ENCODE peak calls at places on chromosomes 13 and 19, in nine cellular contexts. One of them, this sample, is unnamed.

GRCh38 chr13:45362939-45363338 is 22.0 kb upstream of the TPT1 start:
- DNase-seq in tibial artery: no peak
- DNase-seq in astrocyte of the spinal cord: no peak
- DNase-seq in stromal cell of bone marrow: no peak
- DNase-seq in astrocyte: no peak
- DNase-seq in IMR-90: no peak
- DNase-seq in mammary epithelial cell: no peak
- DNase-seq in HAP-1: no peak
- DNase-seq in T-helper 2 cell: peak; percentile 39
- DNase-seq in this sample: no peak

GRCh38 chr19:45973564-45974338 is at the start of gene NOVA2:
- DNase-seq in stromal cell of bone marrow: no peak
- DNase-seq in tibial artery: no peak
- DNase-seq in mammary epithelial cell: peak; percentile 47
- DNase-seq in HAP-1: peak; percentile 61
- DNase-seq in astrocyte of the spinal cord: peak; percentile 60
- DNase-seq in IMR-90: peak; percentile 36
- DNase-seq in astrocyte: peak; percentile 64
- DNase-seq in T-helper 2 cell: peak; percentile 52
- DNase-seq in this sample: no peak

GRCh38 chr13:71339010-71339409 is 528.0 kb downstream of the DACH1 start:
- DNase-seq in astrocyte: no peak
- DNase-seq in HAP-1: no peak
- DNase-seq in astrocyte of the spinal cord: no peak
- DNase-seq in tibial artery: no peak
- DNase-seq in mammary epithelial cell: no peak
- DNase-seq in IMR-90: no peak
- DNase-seq in stromal cell of bone marrow: no peak
- DNase-seq in T-helper 2 cell: no peak
- DNase-seq in this sample: no peak

GRCh38 chr13:27620377-27621115 is at the start of gene LNX2:
- DNase-seq in stromal cell of bone marrow: peak; percentile 94
- DNase-seq in astrocyte of the spinal cord: peak; percentile 98
- DNase-seq in mammary epithelial cell: peak; percentile 97
- DNase-seq in astrocyte: peak; percentile 90
- DNase-seq in HAP-1: peak; percentile 93
- DNase-seq in T-helper 2 cell: peak; percentile 97
- DNase-seq in IMR-90: peak; percentile 95
- DNase-seq in tibial artery: peak; percentile 99
- DNase-seq in this sample: peak; percentile 83

GRCh38 chr13:36552334-36552733 is 120.0 kb downstream of the CCNA1 start:
- DNase-seq in mammary epithelial cell: no peak
- DNase-seq in IMR-90: no peak
- DNase-seq in HAP-1: no peak
- DNase-seq in T-helper 2 cell: no peak
- DNase-seq in astrocyte: no peak
- DNase-seq in stromal cell of bone marrow: no peak
- DNase-seq in astrocyte of the spinal cord: no peak
- DNase-seq in tibial artery: no peak
- DNase-seq in this sample: no peak

GRCh38 chr13:96792736-96793444 is 201.4 kb downstream of the OXGR1 start:
- DNase-seq in tibial artery: no peak
- DNase-seq in astrocyte of the spinal cord: no peak
- DNase-seq in astrocyte: no peak
- DNase-seq in mammary epithelial cell: no peak
- DNase-seq in IMR-90: no peak
- DNase-seq in HAP-1: no peak
- DNase-seq in stromal cell of bone marrow: no peak
- DNase-seq in T-helper 2 cell: no peak
- DNase-seq in this sample: no peak

GRCh38 chr13:95652821-95653220 is 8.3 kb upstream of the DZIP1 start:
- DNase-seq in IMR-90: no peak
- DNase-seq in mammary epithelial cell: no peak
- DNase-seq in T-helper 2 cell: no peak
- DNase-seq in stromal cell of bone marrow: no peak
- DNase-seq in astrocyte: no peak
- DNase-seq in tibial artery: no peak
- DNase-seq in HAP-1: no peak
- DNase-seq in astrocyte of the spinal cord: no peak
- DNase-seq in this sample: no peak

GRCh38 chr19:49635530-49636229 is 4.3 kb downstream of the RRAS start:
- DNase-seq in HAP-1: no peak
- DNase-seq in astrocyte of the spinal cord: no peak
- DNase-seq in mammary epithelial cell: no peak
- DNase-seq in IMR-90: peak; percentile 50
- DNase-seq in stromal cell of bone marrow: no peak
- DNase-seq in astrocyte: no peak
- DNase-seq in tibial artery: no peak
- DNase-seq in T-helper 2 cell: no peak
- DNase-seq in this sample: no peak

GRCh38 chr13:69565334-69565733 is 542.3 kb upstream of the ATXN8OS start:
- DNase-seq in HAP-1: peak; percentile 57
- DNase-seq in astrocyte: peak; percentile 67
- DNase-seq in T-helper 2 cell: peak; percentile 5
- DNase-seq in mammary epithelial cell: peak; percentile 45
- DNase-seq in stromal cell of bone marrow: no peak
- DNase-seq in astrocyte of the spinal cord: peak; percentile 67
- DNase-seq in tibial artery: no peak
- DNase-seq in IMR-90: no peak
- DNase-seq in this sample: peak; percentile 10

GRCh38 chr13:25409938-25410337 is 38.2 kb downstream of the ATP8A2 start:
- DNase-seq in mammary epithelial cell: no peak
- DNase-seq in stromal cell of bone marrow: no peak
- DNase-seq in tibial artery: no peak
- DNase-seq in HAP-1: no peak
- DNase-seq in astrocyte: no peak
- DNase-seq in T-helper 2 cell: no peak
- DNase-seq in IMR-90: no peak
- DNase-seq in astrocyte of the spinal cord: no peak
- DNase-seq in this sample: no peak

GRCh38 chr13:28548872-28549271 is 53.9 kb upstream of the FLT1 start:
- DNase-seq in astrocyte: no peak
- DNase-seq in T-helper 2 cell: no peak
- DNase-seq in mammary epithelial cell: no peak
- DNase-seq in astrocyte of the spinal cord: no peak
- DNase-seq in tibial artery: no peak
- DNase-seq in stromal cell of bone marrow: no peak
- DNase-seq in HAP-1: no peak
- DNase-seq in IMR-90: no peak
- DNase-seq in this sample: no peak

GRCh38 chr19:10450191-10450852 is 30.0 kb downstream of the PDE4A start:
- DNase-seq in T-helper 2 cell: no peak
- DNase-seq in IMR-90: no peak
- DNase-seq in astrocyte: no peak
- DNase-seq in HAP-1: no peak
- DNase-seq in astrocyte of the spinal cord: no peak
- DNase-seq in mammary epithelial cell: no peak
- DNase-seq in tibial artery: no peak
- DNase-seq in stromal cell of bone marrow: no peak
- DNase-seq in this sample: no peak

GRCh38 chr19:45168767-45169351 is 8.1 kb upstream of the NKPD1 start:
- DNase-seq in tibial artery: no peak
- DNase-seq in stromal cell of bone marrow: no peak
- DNase-seq in T-helper 2 cell: no peak
- DNase-seq in HAP-1: no peak
- DNase-seq in astrocyte of the spinal cord: no peak
- DNase-seq in IMR-90: no peak
- DNase-seq in mammary epithelial cell: no peak
- DNase-seq in astrocyte: no peak
- DNase-seq in this sample: no peak

GRCh38 chr19:43784981-43785808 is 4.4 kb upstream of the KCNN4 start:
- DNase-seq in astrocyte: peak; percentile 38
- DNase-seq in stromal cell of bone marrow: peak; percentile 66
- DNase-seq in HAP-1: peak; percentile 68
- DNase-seq in IMR-90: peak; percentile 67
- DNase-seq in astrocyte of the spinal cord: peak; percentile 74
- DNase-seq in mammary epithelial cell: peak; percentile 67
- DNase-seq in T-helper 2 cell: peak; percentile 76
- DNase-seq in tibial artery: peak; percentile 67
- DNase-seq in this sample: peak; percentile 79

GRCh38 chr13:94712812-94713555 is 639 bp upstream of the SOX21 start:
- DNase-seq in astrocyte of the spinal cord: peak; percentile 77
- DNase-seq in T-helper 2 cell: peak; percentile 30
- DNase-seq in HAP-1: peak; percentile 85
- DNase-seq in tibial artery: no peak
- DNase-seq in stromal cell of bone marrow: no peak
- DNase-seq in mammary epithelial cell: peak; percentile 39
- DNase-seq in IMR-90: peak; percentile 46
- DNase-seq in astrocyte: peak; percentile 60
- DNase-seq in this sample: no peak

GRCh38 chr19:12034196-12034595 is 1.3 kb downstream of the ZNF433 start:
- DNase-seq in astrocyte: no peak
- DNase-seq in HAP-1: no peak
- DNase-seq in stromal cell of bone marrow: no peak
- DNase-seq in IMR-90: no peak
- DNase-seq in astrocyte of the spinal cord: no peak
- DNase-seq in tibial artery: no peak
- DNase-seq in mammary epithelial cell: no peak
- DNase-seq in T-helper 2 cell: no peak
- DNase-seq in this sample: no peak

This sample was measured in SW 1271.